ENCODE peak calls at places on chromosome 9, in seven cellular contexts. W is activated CD4-positive, alpha-beta T cell treated with anti-CD3 and anti-CD28 coated beads, Interleukin-2, amount 10 ng/mL, durations not matched to agents 7 days and 5 days; M is iris pigment epithelial cell; D is osteocyte; K is ureter; I is HCEC 1CT; E is amygdala. L is an unnamed sample.

GRCh38 chr9:121610638-121610953 is 40.8 kb upstream of the DAB2IP start:
- DNase-seq in W (no peak), M (no peak), D (no peak), K (no peak), I (no peak), E (no peak), L (no peak)

GRCh38 chr9:126705767-126706697 is 92.3 kb downstream of the LMX1B start:
- DNase-seq in W (peak; percentile 81), M (peak; percentile 34), D (peak; percentile 84), K (peak; percentile 55), I (peak; percentile 4), E (peak; percentile 24), L (no peak)

GRCh38 chr9:127022913-127023665 is 99.3 kb downstream of the ANGPTL2 start:
- DNase-seq in W (no peak), M (no peak), D (no peak), K (no peak), I (no peak), E (no peak), L (no peak)

GRCh38 chr9:114276908-114277821 is 45.7 kb upstream of the ORM1 start:
- DNase-seq in W (no peak), M (peak; percentile 98), D (peak; percentile 75), K (no peak), I (peak; percentile 96), E (no peak), L (peak; percentile 88)

GRCh38 chr9:75027187-75028107 is 646 bp downstream of the CARNMT1 start:
- DNase-seq in W (peak; percentile 45), M (peak; percentile 48), D (no peak), K (peak; percentile 56), I (peak; percentile 47), E (peak; percentile 59), L (peak; percentile 75)

GRCh38 chr9:114177423-114178064 is 22.2 kb downstream of the COL27A1 start:
- DNase-seq in W (no peak), M (peak; percentile 65), D (no peak), K (no peak), I (peak; percentile 53), E (no peak), L (peak; percentile 80)

GRCh38 chr9:112786834-112787520 is 36.4 kb downstream of the SNX30 start:
- DNase-seq in W (no peak), M (no peak), D (no peak), K (no peak), I (no peak), E (no peak), L (no peak)

GRCh38 chr9:1875251-1875851 is 139.8 kb upstream of the SMARCA2 start:
- DNase-seq in W (no peak), M (no peak), D (no peak), K (no peak), I (no peak), E (no peak), L (no peak)

GRCh38 chr9:73178044-73178443 is 26.4 kb downstream of the ANXA1 start:
- DNase-seq in W (no peak), M (no peak), D (no peak), K (no peak), I (no peak), E (no peak), L (no peak)

GRCh38 chr9:37970301-37971106 is 66.6 kb upstream of the SLC25A51 start:
- DNase-seq in W (no peak), M (no peak), D (no peak), K (no peak), I (no peak), E (no peak), L (no peak)

GRCh38 chr9:22052376-22052945 is 43.4 kb upstream of the CDKN2B start:
- DNase-seq in W (peak; percentile 33), M (peak; percentile 99), D (no peak), K (no peak), I (peak; percentile 99), E (peak; percentile 27), L (peak; percentile 95)